ENCODE peak calls at places on chromosomes 16 and 17, in eight cellular contexts. S is IMR-90, G is stomach, R is neuronal stem cell, W is Peyer's patch, T is GM23338, A is kidney, F is heart left ventricle. M is an unnamed sample. For H3K4me1 and H3K36me3, the result is how much of the 10 kb centered on the place peaks cover.

GRCh38 chr16:25124503-25124902 is 13.0 kb downstream of the LCMT1 start:
- DNase-seq in S (no peak), G (no peak), R (no peak), W (no peak), T (no peak), A (no peak), F (no peak), M (no peak)

GRCh38 chr16:86093801-86094750 is 195.1 kb downstream of the IRF8 start:
- DNase-seq in S (no peak), G (no peak), R (no peak), W (no peak), T (no peak), A (peak), F (no peak), M (no peak)

GRCh38 chr16:30096862-30097563 is 1.0 kb upstream of the YPEL3 start:
- DNase-seq in S (no peak), G (no peak), R (no peak), W (no peak), T (no peak), A (no peak), F (no peak), M (no peak)

GRCh38 chr16:64459821-64460220 is 662.0 kb downstream of the CDH11 start:
- DNase-seq in S (peak), G (peak), R (no peak), W (no peak), T (no peak), A (no peak), F (peak), M (no peak)

GRCh38 chr17:75927286-75927922 is 13.4 kb downstream of the FBF1 start:
- DNase-seq in S (no peak), G (peak), R (no peak), W (no peak), T (peak), A (no peak), F (no peak), M (no peak)

GRCh38 chr17:78226752-78227454 is 4.5 kb upstream of the TMEM235 start:
- DNase-seq in S (no peak), G (no peak), R (no peak), W (no peak), T (no peak), A (peak), F (no peak), M (no peak)

GRCh38 chr17:82384730-82385429 is 13.3 kb downstream of the UTS2R start:
- DNase-seq in S (peak), G (peak), R (no peak), W (no peak), T (peak), A (peak), F (peak), M (no peak)

GRCh38 chr16:4888428-4889135 is 41.3 kb downstream of the UBN1 start:
- DNase-seq in S (no peak), G (no peak), R (no peak), W (no peak), T (no peak), A (no peak), F (no peak), M (no peak)

GRCh38 chr16:62661435-62661834 is 625.2 kb upstream of the CDH8 start:
- DNase-seq in S (no peak), G (no peak), R (no peak), W (no peak), T (no peak), A (no peak), F (no peak), M (no peak)

GRCh38 chr17:77445908-77446535 is 305.3 kb downstream of the SEC14L1 start:
- DNase-seq in S (peak), G (peak), R (no peak), W (peak), T (no peak), A (no peak), F (peak), M (peak)

GRCh38 chr17:65389956-65390355 is 171.5 kb downstream of the AXIN2 start:
- DNase-seq in S (peak), G (no peak), R (no peak), W (no peak), T (no peak), A (no peak), F (no peak), M (no peak)

GRCh38 chr17:60392845-60393702 is 1.1 kb upstream of the USP32 start:
- DNase-seq in S (peak), G (peak), R (no peak), W (peak), T (peak), A (peak), F (no peak), M (peak)

GRCh38 chr17:32621612-32622312 is 135.0 kb downstream of the CDK5R1 start:
- DNase-seq in S (no peak), G (no peak), R (peak), W (no peak), T (peak), A (no peak), F (no peak), M (no peak)

GRCh38 chr16:84588991-84589390 is 28.9 kb downstream of the COTL1 start:
- DNase-seq in S (no peak), G (no peak), R (no peak), W (no peak), T (no peak), A (no peak), F (no peak), M (no peak)

GRCh38 chr17:31549121-31549524 is 157.6 kb downstream of the RAB11FIP4 start:
- DNase-seq in S (no peak), G (no peak), R (no peak), W (no peak), T (no peak), A (no peak), F (no peak), M (no peak)

GRCh38 chr16:85136213-85136704 is 24.0 kb upstream of the CIBAR2 start:
- DNase-seq in S (no peak), G (no peak), R (no peak), W (peak), T (no peak), A (peak), F (peak), M (no peak)

GRCh38 chr17:35089846-35090193 is 26.3 kb upstream of the RFFL start:
- DNase-seq in S (peak), G (no peak), R (no peak), W (peak), T (peak), A (no peak), F (no peak), M (no peak)

GRCh38 chr17:2055494-2056220 is 754 bp downstream of the HIC1 start:
- DNase-seq in S (peak), G (no peak), R (no peak), W (no peak), T (no peak), A (peak), F (peak), M (no peak)

GRCh38 chr17:70905796-70906195 is 736.5 kb downstream of the KCNJ2 start:
- DNase-seq in S (peak), G (no peak), R (no peak), W (no peak), T (no peak), A (peak), F (peak), M (no peak)

GRCh38 chr17:44828919-44829557 is 1.0 kb downstream of the GJC1 start:
- DNase-seq in S (no peak), G (no peak), R (no peak), W (no peak), T (no peak), A (no peak), F (no peak), M (peak)

GRCh38 chr16:87695534-87695933 is 70.3 kb downstream of the KLHDC4 start:
- DNase-seq in S (no peak), G (no peak), R (no peak), W (no peak), T (no peak), A (no peak), F (no peak), M (no peak)

GRCh38 chr16:30650369-30651123 is at the start of gene PRR14:
- DNase-seq in S (peak), G (peak), R (peak), W (peak), T (peak), A (peak), F (peak), M (peak)

GRCh38 chr16:19382887-19383816 is 34.5 kb upstream of the TMC5 start:
- DNase-seq in S (no peak), G (peak), R (no peak), W (no peak), T (no peak), A (no peak), F (no peak), M (no peak)

GRCh38 chr17:7755095-7755890 is 37.7 kb downstream of the DNAH2 start:
- DNase-seq in S (no peak), G (no peak), R (no peak), W (no peak), T (no peak), A (peak), F (no peak), M (no peak)

GRCh38 chr17:57481901-57482300 is 225.6 kb downstream of the MSI2 start:
- DNase-seq in S (peak), G (no peak), R (no peak), W (no peak), T (no peak), A (no peak), F (no peak), M (no peak)
- H3K4me1 ChIP-seq in S (under half), G (under half), R (under half), W (under half), T (under half), A (under half), F (under half), M (under half)

GRCh38 chr16:3364774-3365427 is 9.2 kb downstream of the OR2C1 start:
- DNase-seq in S (peak), G (peak), R (no peak), W (peak), T (peak), A (peak), F (peak), M (peak)
- H3K4me3 ChIP-seq in S (peak), G (peak), R (no peak), W (peak), T (peak), A (peak), F (peak), M (peak)

GRCh38 chr17:38551121-38551520 is 54.6 kb downstream of the SRCIN1 start:
- DNase-seq in S (no peak), G (no peak), R (no peak), W (no peak), T (no peak), A (no peak), F (no peak), M (no peak)
- H3K36me3 ChIP-seq in S (under half), G (under half), R (under half), W (under half), T (under half), A (under half), F (under half), M (under half)

GRCh38 chr17:49598918-49599317 is 23.2 kb downstream of the NXPH3 start:
- DNase-seq in S (no peak), G (no peak), R (no peak), W (no peak), T (no peak), A (no peak), F (no peak), M (no peak)
- H3K4me1 ChIP-seq in S (under half), G (under half), R (under half), W (under half), T (under half), A (under half), F (under half), M (under half)

DNA sequence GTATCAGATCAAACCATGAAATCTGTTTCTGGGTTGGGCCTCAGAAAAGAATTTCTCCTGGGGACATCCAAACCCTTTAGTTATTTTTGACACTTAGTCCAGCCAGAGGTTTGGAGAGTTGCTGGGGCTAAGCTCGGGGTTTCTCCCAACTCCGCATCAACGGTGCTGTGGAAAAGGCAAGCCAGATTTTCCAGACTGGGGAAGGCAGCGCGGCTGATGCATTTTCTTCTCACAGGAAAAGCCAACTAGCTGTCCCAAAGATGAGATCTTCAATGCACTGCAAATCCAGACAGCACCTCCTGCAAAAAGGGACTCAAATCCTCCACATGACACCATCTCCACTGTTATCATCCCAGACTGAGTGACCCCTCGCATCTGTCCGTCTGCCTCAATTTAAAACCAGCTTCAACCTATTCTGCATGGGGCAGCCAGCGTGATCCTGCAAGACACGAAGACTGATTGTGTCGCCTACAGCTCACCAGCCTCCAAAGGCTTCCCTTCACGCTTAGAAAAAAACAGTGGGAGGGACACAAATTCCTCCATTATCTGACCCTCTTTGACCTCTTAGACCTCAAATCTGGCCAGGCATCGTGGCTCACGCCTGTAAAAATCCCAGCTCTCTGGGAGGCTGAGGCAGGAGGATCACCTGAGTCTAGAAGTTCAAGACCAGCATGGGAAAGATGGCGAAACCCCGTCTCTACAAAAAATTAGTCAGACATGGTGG is 62.0 kb downstream of the GAS7 start:
- DNase-seq in S (no peak), G (no peak), R (no peak), W (no peak), T (no peak), A (no peak), F (no peak), M (no peak)
- H3K4me3 ChIP-seq in S (no peak), G (no peak), R (no peak), W (no peak), T (no peak), A (no peak), F (no peak), M (no peak)

M was measured in CD4-positive, alpha-beta memory T cell.